ENCODE peak calls at places on chromosomes 5 and 9, in four cellular contexts. Q is LoVo, Z is NCI-H1105 treated with DMSO at 0.1 percent for 48 hours, T is fibroblast of lung. B is an unnamed sample.

GRCh38 chr5:96067902-96068614 is 106.4 kb upstream of the ELL2 start:
- DNase-seq in Q (peak; percentile 64), Z (no peak), T (peak; percentile 78), B (peak; percentile 72)

GRCh38 chr9:82538634-82539033 is 524.3 kb downstream of the RASEF start:
- DNase-seq in Q (no peak), Z (peak; percentile 81), T (no peak), B (no peak)

GRCh38 chr9:77020438-77021264 is 1.2 kb downstream of the FOXB2 start:
- DNase-seq in Q (no peak), Z (no peak), T (no peak), B (no peak)

GRCh38 chr9:35333551-35333950 is 156.4 kb upstream of the RUSC2 start:
- DNase-seq in Q (no peak), Z (no peak), T (peak; percentile 66), B (no peak)

GRCh38 chr5:141135030-141135717 is at the start of gene PCDHB5:
- DNase-seq in Q (no peak), Z (peak; percentile 66), T (peak; percentile 33), B (peak; percentile 59)

GRCh38 chr5:134304306-134304705 is 62.7 kb downstream of the CDKL3 start:
- DNase-seq in Q (no peak), Z (no peak), T (no peak), B (no peak)

GRCh38 chr9:13013976-13014375 is 239.2 kb downstream of the LURAP1L start:
- DNase-seq in Q (no peak), Z (no peak), T (no peak), B (no peak)

GRCh38 chr9:127776919-127777280 is 1.6 kb downstream of the SH2D3C start:
- DNase-seq in Q (no peak), Z (no peak), T (no peak), B (no peak)

GRCh38 chr5:67998709-67999251 is 216.8 kb upstream of the PIK3R1 start:
- DNase-seq in Q (no peak), Z (no peak), T (peak; percentile 53), B (peak; percentile 33)

GRCh38 chr5:118818604-118819003 is 169.7 kb downstream of the DTWD2 start:
- DNase-seq in Q (no peak), Z (no peak), T (no peak), B (no peak)

GRCh38 chr5:72511371-72512178 is 4.4 kb upstream of the ZNF366 start:
- DNase-seq in Q (peak; percentile 54), Z (no peak), T (no peak), B (no peak)

GRCh38 chr9:124015091-124015660 is 3.6 kb downstream of the LHX2 start:
- DNase-seq in Q (no peak), Z (no peak), T (no peak), B (no peak)

GRCh38 chr5:154993461-154993860 is 20.1 kb upstream of the KIF4B start:
- DNase-seq in Q (no peak), Z (no peak), T (no peak), B (no peak)

GRCh38 chr9:33044677-33045282 is 19.7 kb downstream of the DNAJA1 start:
- DNase-seq in Q (peak; percentile 35), Z (peak; percentile 79), T (peak; percentile 22), B (peak; percentile 34)

GRCh38 chr9:81408951-81409350 is 280.4 kb downstream of the TLE1 start:
- DNase-seq in Q (no peak), Z (no peak), T (no peak), B (no peak)

B was measured in Caki2.